ENCODE peak calls at places on chromosomes 16 and 17, in four cellular contexts. L is fibroblast of mammary gland, U is AG10803, M is pancreas. R is an unnamed sample.

GRCh38 chr16:3118846-3119245 is 6.5 kb downstream of the ZNF205 start:
- DNase-seq in L (no peak), U (no peak), M (peak), R (no peak)

GRCh38 chr16:35410438-35410837 is 1951.0 kb downstream of the TP53TG3F start:
- DNase-seq in L (no peak), U (no peak), M (no peak), R (no peak)

GRCh38 chr16:15578824-15579223 is 64.1 kb downstream of the MARF1 start:
- DNase-seq in L (no peak), U (no peak), M (no peak), R (no peak)

GRCh38 chr16:24850289-24850931 is 4.6 kb downstream of the SLC5A11 start:
- DNase-seq in L (peak), U (peak), M (no peak), R (peak)

GRCh38 chr16:54070944-54071343 is 215.6 kb downstream of the IRX3 start:
- DNase-seq in L (no peak), U (no peak), M (no peak), R (no peak)

GRCh38 chr17:83189673-83190385 is 110.4 kb downstream of the METRNL start:
- DNase-seq in L (peak), U (peak), M (peak), R (peak)

GRCh38 chr17:68955181-68955841 is at the start of gene ABCA8:
- DNase-seq in L (peak), U (peak), M (no peak), R (peak)

GRCh38 chr16:27980076-27980775 is 83.3 kb downstream of the GSG1L start:
- DNase-seq in L (no peak), U (no peak), M (no peak), R (no peak)

GRCh38 chr17:61907361-61907760 is 20.4 kb downstream of the INTS2 start:
- DNase-seq in L (no peak), U (no peak), M (no peak), R (no peak)

GRCh38 chr17:62670202-62670821 is 42.8 kb downstream of the MRC2 start:
- DNase-seq in L (no peak), U (no peak), M (peak), R (no peak)

GRCh38 chr16:77409311-77409710 is 25.5 kb downstream of the ADAMTS18 start:
- DNase-seq in L (no peak), U (no peak), M (no peak), R (no peak)

GRCh38 chr17:33207231-33207630 is 85.9 kb downstream of the ASIC2 start:
- DNase-seq in L (no peak), U (no peak), M (no peak), R (no peak)

GRCh38 chr16:66580605-66581209 is 1.4 kb downstream of the CMTM2 start:
- DNase-seq in L (peak), U (peak), M (no peak), R (peak)

GRCh38 chr17:68127914-68128313 is 92.4 kb downstream of the KPNA2 start:
- DNase-seq in L (no peak), U (no peak), M (no peak), R (no peak)

GRCh38 chr16:15972046-15972868 is 22.8 kb downstream of the ABCC1 start:
- DNase-seq in L (no peak), U (peak), M (no peak), R (no peak)

GRCh38 chr16:58912571-58912970 is 178.5 kb upstream of the GOT2 start:
- DNase-seq in L (no peak), U (no peak), M (no peak), R (no peak)

GRCh38 chr17:43665038-43665386 is 3.3 kb upstream of the MEOX1 start:
- DNase-seq in L (no peak), U (no peak), M (no peak), R (no peak)

GRCh38 chr16:84065536-84066132 is 23.0 kb upstream of the SLC38A8 start:
- DNase-seq in L (peak), U (peak), M (no peak), R (peak)

GRCh38 chr17:79956853-79957252 is 78.8 kb downstream of the TBC1D16 start:
- DNase-seq in L (no peak), U (no peak), M (peak), R (no peak)

GRCh38 chr16:68646948-68647659 is 2.0 kb downstream of the CDH3 start:
- DNase-seq in L (no peak), U (no peak), M (no peak), R (no peak)

GRCh38 chr17:67520282-67520906 is 143.3 kb downstream of the PITPNC1 start:
- DNase-seq in L (peak), U (peak), M (no peak), R (peak)

GRCh38 chr16:12260647-12261262 is 284.2 kb downstream of the SNX29 start:
- DNase-seq in L (peak), U (no peak), M (no peak), R (peak)

GRCh38 chr16:9148376-9149015 is 57.1 kb downstream of the HAPSTR1 start:
- DNase-seq in L (no peak), U (no peak), M (no peak), R (no peak)

GRCh38 chr17:13931111-13931526 is 138.2 kb upstream of the COX10 start:
- DNase-seq in L (peak), U (peak), M (no peak), R (peak)

GRCh38 chr17:55699178-55699865 is 23.3 kb downstream of the TMEM100 start:
- DNase-seq in L (no peak), U (no peak), M (no peak), R (no peak)

GRCh38 chr16:88835383-88835782 is 21.4 kb downstream of the GALNS start:
- DNase-seq in L (peak), U (peak), M (no peak), R (no peak)

GRCh38 chr17:41397003-41397665 is at the start of gene KRT31:
- DNase-seq in L (no peak), U (no peak), M (no peak), R (no peak)

DNA sequence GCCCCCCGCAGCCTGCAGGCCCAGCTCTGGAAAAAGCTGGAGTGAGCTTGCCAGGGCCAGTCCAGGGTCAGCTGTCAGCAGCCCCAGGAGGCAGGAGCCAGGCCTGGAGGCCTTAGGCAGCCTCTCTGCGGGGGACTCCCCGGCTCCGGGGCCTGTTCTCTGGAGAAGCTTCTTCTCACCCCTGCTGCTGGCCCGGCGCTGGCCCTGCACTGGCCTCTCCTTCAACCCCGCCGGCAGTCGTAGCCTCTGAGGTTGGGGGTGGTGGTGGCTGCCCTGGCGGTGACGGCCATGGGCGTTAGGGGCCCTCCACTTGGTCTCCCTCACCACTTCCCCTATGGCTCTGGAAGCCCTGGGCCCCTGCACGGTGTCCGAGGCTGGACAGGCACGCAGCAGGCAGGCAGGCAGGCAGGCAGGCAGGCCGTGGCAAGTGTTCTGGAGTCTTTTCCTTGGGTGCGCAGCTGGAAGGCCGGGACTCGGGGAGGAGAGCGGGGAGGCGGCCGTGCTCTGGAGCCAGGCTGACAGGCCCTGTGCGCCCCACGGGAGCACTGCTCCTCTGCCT is 2.1 kb downstream of the FOXF1 start:
- DNase-seq in L (no peak), U (no peak), M (peak), R (no peak)
- H3K4me3 ChIP-seq in L (peak), U (peak), M (no peak), R (peak)

GRCh38 chr17:77379065-77379428 is 238.3 kb downstream of the SEC14L1 start:
- DNase-seq in L (no peak), U (no peak), M (peak), R (no peak)

GRCh38 chr17:77376795-77377751 is 236.3 kb downstream of the SEC14L1 start:
- DNase-seq in L (no peak), U (peak), M (peak), R (no peak)

GRCh38 chr17:77379837-77380236 is 239.1 kb downstream of the SEC14L1 start:
- DNase-seq in L (no peak), U (no peak), M (no peak), R (no peak)

GRCh38 chr17:77377836-77378235 is 237.1 kb downstream of the SEC14L1 start:
- DNase-seq in L (no peak), U (no peak), M (peak), R (no peak)

DNA sequence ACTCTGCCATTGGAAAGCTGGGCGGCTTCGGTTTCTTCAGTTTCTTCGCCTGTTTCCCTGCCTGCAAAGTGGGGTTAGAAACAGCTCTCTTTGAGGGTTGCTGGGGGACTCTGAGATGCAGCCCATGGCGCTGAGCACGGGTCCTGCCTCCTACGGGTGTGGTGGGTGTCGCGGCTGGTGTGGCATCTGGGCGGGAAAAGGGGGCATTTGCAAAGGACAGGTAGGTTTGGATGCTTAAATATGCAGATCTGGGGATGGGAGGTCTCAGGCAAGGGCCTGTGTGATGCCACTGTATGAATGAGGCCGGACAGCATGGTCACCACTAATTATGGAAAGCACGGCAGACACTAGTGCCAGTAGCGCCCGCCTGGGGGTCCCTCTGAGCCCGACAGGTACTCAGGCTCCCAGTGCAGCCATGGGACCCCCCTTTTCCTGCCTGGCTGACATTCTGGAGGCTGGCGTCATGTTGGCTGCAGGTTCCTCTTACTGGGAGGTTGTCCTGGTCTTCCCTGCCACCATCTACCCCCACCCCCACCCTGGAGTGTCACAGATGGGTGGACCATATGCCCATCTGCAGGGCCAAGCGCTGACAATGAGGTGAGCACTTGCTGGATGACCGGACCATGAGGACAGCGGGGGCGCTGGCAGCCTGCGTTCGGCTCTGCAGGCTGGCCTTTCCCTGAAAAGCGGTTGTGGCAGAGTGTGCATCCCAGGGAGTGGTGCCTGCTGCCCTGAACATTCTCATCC is 237.7 kb downstream of the SEC14L1 start:
- DNase-seq in L (no peak), U (no peak), M (peak), R (no peak)
- TF ChIP-seq CTCF in L (no peak), U (no peak), M (no peak), R (no peak)

GRCh38 chr16:85511938-85512551 is 101.1 kb upstream of the GSE1 start:
- DNase-seq in L (no peak), U (no peak), M (no peak), R (no peak)

GRCh38 chr16:85508993-85509392 is 104.1 kb upstream of the GSE1 start:
- DNase-seq in L (no peak), U (no peak), M (no peak), R (no peak)

GRCh38 chr16:85512716-85513115 is 100.4 kb upstream of the GSE1 start:
- DNase-seq in L (no peak), U (no peak), M (no peak), R (no peak)

GRCh38 chr16:85508388-85508787 is 104.7 kb upstream of the GSE1 start:
- DNase-seq in L (no peak), U (no peak), M (no peak), R (no peak)

GRCh38 chr16:85510203-85510602 is 102.9 kb upstream of the GSE1 start:
- DNase-seq in L (no peak), U (no peak), M (no peak), R (no peak)
- H3K4me3 ChIP-seq in L (no peak), U (no peak), M (no peak), R (no peak)

GRCh38 chr16:71547168-71547567 is 20.9 kb downstream of the CHST4 start:
- DNase-seq in L (no peak), U (no peak), M (no peak), R (no peak)

GRCh38 chr16:71557954-71558582 is 18.8 kb downstream of the TAT start:
- DNase-seq in L (no peak), U (no peak), M (no peak), R (no peak)

GRCh38 chr16:71557299-71557698 is 19.6 kb downstream of the TAT start:
- DNase-seq in L (no peak), U (no peak), M (no peak), R (no peak)

GRCh38 chr16:71555230-71555891 is 21.5 kb downstream of the TAT start:
- DNase-seq in L (no peak), U (no peak), M (no peak), R (no peak)

GRCh38 chr16:71552698-71553503 is 24.0 kb downstream of the TAT start:
- DNase-seq in L (no peak), U (no peak), M (no peak), R (no peak)
- TF ChIP-seq CTCF in L (no peak), U (no peak), M (no peak), R (no peak)

GRCh38 chr17:58360664-58361063 is 8.7 kb upstream of the SUPT4H1 start:
- DNase-seq in L (no peak), U (no peak), M (no peak), R (no peak)
- H3K4me3 ChIP-seq in L (no peak), U (no peak), M (no peak), R (no peak)

DNA sequence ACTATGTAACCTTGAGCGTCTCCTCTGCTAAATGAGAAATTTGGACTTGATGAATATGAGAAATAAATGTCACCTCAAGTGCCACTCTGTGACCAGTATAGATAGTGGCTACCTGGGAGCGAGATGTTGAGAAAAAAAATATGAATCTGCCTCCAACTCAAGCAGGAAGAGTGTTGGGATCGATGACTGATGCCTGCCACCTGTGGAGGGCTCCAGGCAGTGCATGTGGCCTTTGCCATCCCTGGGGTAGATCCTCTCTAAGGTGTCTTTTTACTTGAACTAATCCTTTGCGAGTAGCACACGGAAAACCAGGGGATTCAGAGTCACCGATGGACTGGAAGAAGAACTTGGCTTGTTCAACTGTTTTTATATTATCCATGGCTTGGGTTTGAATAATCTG is 9.4 kb downstream of the CCDC182 start:
- DNase-seq in L (no peak), U (no peak), M (no peak), R (no peak)
- TF ChIP-seq CTCF in L (peak), U (peak), M (no peak), R (peak)

DNA sequence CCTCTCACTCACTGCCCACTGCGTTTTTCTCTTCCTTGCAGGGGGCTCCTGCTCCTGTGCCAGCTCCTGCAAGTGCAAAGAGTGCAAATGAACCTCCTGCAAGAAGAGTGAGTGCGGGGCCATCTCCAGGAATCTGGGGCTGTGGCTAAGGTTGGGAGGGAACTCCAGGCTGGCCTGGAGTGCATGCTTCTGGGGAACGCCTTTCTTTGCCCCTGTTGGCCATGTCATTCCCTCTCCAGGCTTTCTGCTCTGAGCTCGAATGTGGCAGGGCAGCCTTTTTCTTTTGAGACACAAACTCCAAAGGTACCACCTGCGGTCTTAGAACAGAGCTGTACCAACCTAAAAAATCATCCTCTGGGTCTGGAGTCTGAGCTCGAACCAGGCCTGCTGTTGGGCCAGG is 7.4 kb upstream of the MT1E start:
- DNase-seq in L (no peak), U (no peak), M (no peak), R (no peak)
- H3K4me3 ChIP-seq in L (peak), U (no peak), M (no peak), R (no peak)

R was measured in astrocyte of the spinal cord.